ENCODE peak calls at places on chromosomes 3 and 15, in four cellular contexts. D is GM23338, M is mammary epithelial cell, W is ovary. I is an unnamed sample.

GRCh38 chr3:123800352-123800682 is 83.8 kb downstream of the MYLK start:
- DNase-seq in D (no peak), M (no peak), W (no peak), I (no peak)

GRCh38 chr3:124281453-124282316 is 289.8 kb upstream of the ROPN1 start:
- DNase-seq in D (peak), M (peak), W (no peak), I (no peak)

GRCh38 chr3:108305484-108306172 is 9.3 kb downstream of the HHLA2 start:
- DNase-seq in D (no peak), M (peak), W (no peak), I (no peak)

GRCh38 chr15:37872661-37873060 is 61.8 kb upstream of the TMCO5A start:
- DNase-seq in D (no peak), M (no peak), W (no peak), I (no peak)

GRCh38 chr3:190701096-190701532 is 161.4 kb downstream of the GMNC start:
- DNase-seq in D (peak), M (peak), W (peak), I (no peak)

GRCh38 chr3:124886168-124887051 is 755 bp downstream of the ITGB5 start:
- DNase-seq in D (peak), M (peak), W (peak), I (no peak)

GRCh38 chr3:125357032-125357658 is 18.0 kb downstream of the ZNF148 start:
- DNase-seq in D (peak), M (peak), W (peak), I (no peak)

GRCh38 chr3:161348791-161349400 is 22.4 kb downstream of the SPTSSB start:
- DNase-seq in D (no peak), M (peak), W (no peak), I (no peak)

GRCh38 chr3:127786358-127787070 is 35.8 kb downstream of the MGLL start:
- DNase-seq in D (no peak), M (no peak), W (peak), I (peak)

GRCh38 chr3:147267431-147267830 is 138.9 kb downstream of the ZIC4 start:
- DNase-seq in D (no peak), M (no peak), W (no peak), I (no peak)

GRCh38 chr3:141913150-141913811 is 36.8 kb downstream of the ATP1B3 start:
- DNase-seq in D (peak), M (peak), W (no peak), I (no peak)

GRCh38 chr3:115402651-115403050 is 220.7 kb upstream of the GAP43 start:
- DNase-seq in D (no peak), M (no peak), W (no peak), I (no peak)

GRCh38 chr15:28023933-28024888 is 74.9 kb downstream of the OCA2 start:
- DNase-seq in D (no peak), M (no peak), W (no peak), I (no peak)

GRCh38 chr3:99332726-99333125 is 305.7 kb upstream of the COL8A1 start:
- DNase-seq in D (no peak), M (no peak), W (no peak), I (no peak)

GRCh38 chr15:100802421-100803157 is 77.0 kb upstream of the ALDH1A3 start:
- DNase-seq in D (no peak), M (no peak), W (no peak), I (no peak)

GRCh38 chr15:43958894-43959330 is 132.1 kb downstream of the WDR76 start:
- DNase-seq in D (peak), M (peak), W (no peak), I (no peak)

GRCh38 chr15:69340243-69340991 is 41.7 kb downstream of the PAQR5 start:
- DNase-seq in D (no peak), M (no peak), W (no peak), I (no peak)

GRCh38 chr3:45055411-45056143 is 29.5 kb downstream of the CLEC3B start:
- DNase-seq in D (peak), M (no peak), W (no peak), I (no peak)

GRCh38 chr15:47443839-47444238 is 273.5 kb upstream of the SEMA6D start:
- DNase-seq in D (no peak), M (peak), W (no peak), I (no peak)

GRCh38 chr15:64010719-64011118 is 35.6 kb downstream of the DAPK2 start:
- DNase-seq in D (no peak), M (peak), W (no peak), I (no peak)

GRCh38 chr15:86178845-86179244 is 99.2 kb downstream of the AGBL1 start:
- DNase-seq in D (peak), M (no peak), W (no peak), I (no peak)

GRCh38 chr15:86183765-86184491 is 104.3 kb downstream of the AGBL1 start:
- DNase-seq in D (no peak), M (no peak), W (no peak), I (no peak)
- H3K27ac ChIP-seq in D (no peak), M (no peak), W (no peak), I (no peak)

GRCh38 chr15:74906450-74907276 is at the start of gene FAM219B:
- DNase-seq in D (peak), M (peak), W (peak), I (peak)
- TF ChIP-seq CTCF in D (no peak), M (no peak), W (no peak), I (no peak)

DNA sequence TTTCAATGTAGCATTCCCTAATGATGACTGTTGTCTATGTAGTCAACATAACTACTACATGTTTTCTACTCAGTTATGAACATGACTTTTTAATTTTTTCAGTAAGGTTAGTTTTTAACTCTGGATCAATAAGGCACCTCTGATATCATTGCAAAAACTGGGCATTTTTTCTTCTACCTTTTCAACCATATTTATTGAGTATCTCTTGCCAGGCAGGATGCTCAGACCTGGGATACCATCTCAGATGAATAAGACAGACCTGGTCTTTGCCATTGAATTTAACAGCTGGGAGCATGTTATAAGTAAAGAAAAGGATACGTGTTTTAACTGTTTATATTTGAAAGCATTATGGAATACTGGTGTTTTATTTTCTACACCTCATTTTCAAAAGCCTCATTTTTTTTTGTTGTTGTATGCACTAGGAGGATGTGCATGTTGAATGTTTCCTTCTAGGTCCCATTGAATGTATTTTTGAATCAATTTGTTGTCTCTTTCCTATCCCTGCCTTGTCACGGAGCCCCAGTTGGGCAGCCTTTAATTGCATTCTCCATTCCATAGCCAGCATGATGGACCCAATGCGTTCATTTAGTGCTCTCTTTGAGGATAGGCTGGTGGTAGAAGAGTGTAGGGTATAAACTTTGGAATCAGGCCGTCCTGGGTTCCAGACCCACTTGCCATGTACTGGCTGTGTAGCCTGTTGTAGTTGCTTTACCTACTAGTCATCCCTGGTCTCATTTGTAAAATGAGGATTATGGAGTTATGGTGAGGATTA is 3.7 kb downstream of the TGFBR2 start:
- DNase-seq in D (no peak), M (no peak), W (no peak), I (no peak)
- H3K27ac ChIP-seq in D (no peak), M (peak), W (no peak), I (peak)

GRCh38 chr3:57144952-57145351 is 20.2 kb downstream of the IL17RD start:
- DNase-seq in D (no peak), M (no peak), W (no peak), I (no peak)

GRCh38 chr3:57140894-57141293 is 24.3 kb downstream of the IL17RD start:
- DNase-seq in D (no peak), M (no peak), W (no peak), I (no peak)

GRCh38 chr3:57143886-57144459 is 21.2 kb downstream of the IL17RD start:
- DNase-seq in D (no peak), M (no peak), W (no peak), I (no peak)

GRCh38 chr3:57142335-57142734 is 22.8 kb downstream of the IL17RD start:
- DNase-seq in D (peak), M (no peak), W (no peak), I (no peak)

GRCh38 chr3:57141719-57142118 is 23.4 kb downstream of the IL17RD start:
- DNase-seq in D (no peak), M (no peak), W (no peak), I (no peak)
- TF ChIP-seq CTCF in D (no peak), M (no peak), W (no peak), I (no peak)

DNA sequence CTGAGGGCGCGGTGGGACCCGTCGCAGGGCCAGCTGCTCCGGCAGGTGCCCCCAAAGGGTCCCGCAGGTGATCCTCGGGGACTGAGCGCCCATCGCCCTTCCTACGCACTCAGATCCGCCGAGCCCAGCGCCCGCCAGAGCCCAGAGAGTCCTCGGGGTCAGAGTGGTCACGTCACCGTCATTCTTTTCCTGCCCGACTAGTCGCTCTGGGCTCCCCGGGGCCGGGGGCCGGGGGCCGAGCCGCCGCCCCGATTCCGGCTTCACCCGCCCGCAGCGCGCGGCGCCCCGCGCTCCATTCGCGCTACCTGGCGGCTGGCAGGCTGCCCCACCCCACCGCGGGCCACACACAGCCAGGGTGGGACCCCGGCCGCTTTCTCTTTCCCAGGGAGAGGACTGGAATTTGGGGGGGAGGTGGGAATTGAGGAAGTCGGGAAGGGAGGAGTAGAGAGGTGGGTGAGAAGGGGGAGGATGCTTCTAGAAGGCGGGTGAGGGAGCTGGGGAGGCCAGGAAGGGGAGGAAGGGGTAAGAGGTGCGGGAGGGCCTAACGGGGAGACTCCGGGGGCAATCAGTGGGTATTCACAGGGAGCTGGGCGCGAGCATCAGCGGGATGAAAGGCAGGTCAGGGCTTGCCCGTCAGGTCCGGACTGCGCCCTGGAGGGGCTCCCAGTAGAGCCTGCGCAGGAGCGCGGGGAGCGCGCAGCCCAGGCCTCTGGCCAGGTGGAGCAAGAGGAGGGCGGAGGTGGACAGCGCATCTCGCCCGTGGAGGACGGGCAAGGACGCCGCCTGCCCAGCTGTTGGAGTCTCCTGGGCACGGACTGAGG is 36.0 kb upstream of the EPHB3 start:
- DNase-seq in D (peak), M (peak), W (peak), I (no peak)
- H3K27ac ChIP-seq in D (peak), M (peak), W (peak), I (no peak)

DNA sequence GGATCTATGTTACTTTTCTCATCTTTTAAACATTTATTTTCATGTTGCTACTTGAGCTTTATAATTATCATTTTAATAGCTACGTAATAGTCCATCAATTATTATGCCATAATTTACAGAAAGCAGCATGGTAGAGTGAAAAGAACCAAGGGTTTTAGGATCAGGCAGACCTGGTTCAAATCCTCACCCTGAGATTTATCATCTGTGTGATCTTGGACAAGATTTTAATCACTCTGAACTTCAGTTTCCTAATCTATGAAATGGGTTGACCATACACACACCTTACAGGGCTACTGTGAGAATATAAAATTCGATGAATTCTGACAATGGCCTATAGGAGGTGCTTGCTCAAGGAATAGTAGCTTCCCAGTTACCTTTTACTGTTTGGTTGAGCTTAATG is 27.1 kb downstream of the BOC start:
- DNase-seq in D (no peak), M (no peak), W (no peak), I (no peak)
- TF ChIP-seq CTCF in D (peak), M (no peak), W (no peak), I (no peak)

DNA sequence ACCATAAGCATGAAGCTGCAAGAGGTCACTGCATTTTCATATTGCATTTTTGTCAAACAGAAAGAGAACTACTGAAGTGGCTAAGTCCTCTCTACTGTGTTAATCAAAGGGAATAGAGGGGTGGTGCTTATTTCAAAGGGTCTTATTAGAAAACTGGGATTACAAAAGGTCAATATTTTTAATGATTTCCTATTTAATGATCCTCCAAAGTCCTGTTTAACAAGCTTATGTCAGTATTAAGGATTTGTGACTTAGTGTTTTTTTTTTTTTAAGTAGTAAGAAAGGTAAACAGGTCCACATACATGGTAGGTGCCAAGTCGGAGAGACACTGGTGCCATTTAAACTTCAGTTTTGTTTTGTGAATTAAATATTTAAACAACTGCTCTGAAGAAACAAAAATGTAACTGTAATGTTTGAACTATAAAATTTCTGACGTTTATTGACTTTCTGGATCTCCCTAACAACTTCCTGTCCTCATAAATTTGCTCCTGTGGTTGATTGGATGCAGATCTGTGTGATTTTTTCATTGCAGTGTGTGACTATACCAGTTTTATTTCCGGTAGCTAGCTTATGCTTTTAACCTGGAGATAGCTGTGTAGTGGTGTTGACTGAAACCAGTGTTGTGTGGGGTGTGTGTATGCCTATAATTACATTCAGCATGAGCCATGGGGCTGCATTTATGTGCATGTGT is 8.6 kb upstream of the CACNA1D start:
- DNase-seq in D (no peak), M (no peak), W (no peak), I (no peak)
- H3K27ac ChIP-seq in D (no peak), M (no peak), W (no peak), I (no peak)

GRCh38 chr3:151067158-151067557 is 18.3 kb upstream of the MED12L start:
- DNase-seq in D (peak), M (no peak), W (no peak), I (no peak)
- TF ChIP-seq CTCF in D (peak), M (no peak), W (no peak), I (no peak)